ENCODE peak calls at places on chromosome 21, in five cellular contexts. R is neural progenitor cell, T is mammary epithelial cell, K is A549, G is fibroblast of lung. P is an unnamed sample.

GRCh38 chr21:41636636-41637625 is 129.0 kb upstream of the TMPRSS2 start:
- DNase-seq in G (no peak), T (no peak), K (no peak), R (no peak), P (no peak)

GRCh38 chr21:40210251-40210650 is 343.0 kb downstream of the PCP4 start:
- DNase-seq in R (no peak), G (no peak), T (no peak), K (no peak), P (no peak)

GRCh38 chr21:42593007-42593814 is 60.2 kb upstream of the PDE9A start:
- DNase-seq in G (peak; percentile 27), R (peak; percentile 90), K (peak; percentile 80), T (peak; percentile 51), P (peak; percentile 80)

GRCh38 chr21:37787456-37787855 is 128.8 kb downstream of the KCNJ6 start:
- DNase-seq in T (peak; percentile 61), G (peak; percentile 96), K (peak; percentile 5), R (no peak), P (no peak)

GRCh38 chr21:16674949-16675348 is 837.9 kb upstream of the CXADR start:
- DNase-seq in R (no peak), K (no peak), T (no peak), G (no peak), P (no peak)

GRCh38 chr21:37455504-37455911 is 88.9 kb downstream of the DYRK1A start:
- DNase-seq in T (no peak), G (no peak), K (no peak), R (no peak), P (no peak)

GRCh38 chr21:36134820-36135390 is at the start of gene CBR3:
- DNase-seq in G (peak; percentile 74), K (peak; percentile 45), R (peak; percentile 48), T (no peak), P (no peak)

GRCh38 chr21:37429356-37429755 is 62.8 kb downstream of the DYRK1A start:
- DNase-seq in K (no peak), T (no peak), R (no peak), G (no peak), P (no peak)

GRCh38 chr21:41961282-41961701 is 7.5 kb upstream of the C2CD2 start:
- DNase-seq in R (no peak), K (no peak), T (no peak), G (peak; percentile 80), P (no peak)

GRCh38 chr21:37060296-37060695 is 12.6 kb downstream of the PIGP start:
- DNase-seq in G (peak; percentile 96), R (peak; percentile 76), K (peak; percentile 78), T (peak; percentile 90), P (peak; percentile 26)

GRCh38 chr21:45114475-45114874 is 40.1 kb downstream of the ADARB1 start:
- DNase-seq in K (no peak), G (no peak), T (no peak), R (no peak), P (no peak)

GRCh38 chr21:42649122-42650032 is 4.0 kb upstream of the PDE9A start:
- DNase-seq in R (no peak), K (no peak), G (no peak), T (no peak), P (no peak)

GRCh38 chr21:27196651-27197050 is 229.8 kb upstream of the ADAMTS5 start:
- DNase-seq in K (no peak), T (no peak), R (no peak), G (no peak), P (no peak)

GRCh38 chr21:41663805-41664788 is 102.8 kb downstream of the RIPK4 start:
- DNase-seq in T (no peak), G (peak; percentile 27), K (no peak), R (peak; percentile 33), P (no peak)

GRCh38 chr21:21003701-21004100 is 5.5 kb downstream of the NCAM2 start:
- DNase-seq in G (peak; percentile 23), R (peak; percentile 56), T (no peak), K (no peak), P (peak; percentile 1)

GRCh38 chr21:46126321-46127238 is 28.7 kb downstream of the COL6A2 start:
- DNase-seq in T (no peak), K (no peak), R (no peak), G (no peak), P (no peak)
- H3K4me1 ChIP-seq in T (no peaks in the 10 kb centered on the region), K (no peaks in the 10 kb centered on the region), R (peaks cover 9% of the 10 kb centered on the region), G (no peaks in the 10 kb centered on the region), P (no peaks in the 10 kb centered on the region)

DNA sequence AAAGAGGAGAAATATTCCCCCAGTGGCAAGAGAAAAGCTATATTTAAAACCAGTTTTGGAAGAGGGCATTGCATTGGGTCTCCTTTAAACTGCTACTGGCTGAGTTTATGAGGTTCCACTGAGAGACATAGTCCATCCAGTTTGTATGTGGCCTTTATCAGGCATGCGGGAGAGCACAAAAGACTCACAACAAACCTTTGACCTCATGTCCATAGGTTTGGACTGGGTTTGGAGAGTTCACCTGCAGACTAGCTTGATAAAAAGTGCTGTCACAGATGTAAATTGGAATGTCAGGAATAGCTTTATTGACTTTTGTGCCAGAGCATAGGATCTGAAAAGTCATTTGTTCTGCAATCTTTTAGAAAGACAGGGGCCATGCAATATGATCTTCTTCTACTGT is 131.0 kb upstream of the NRIP1 start:
- DNase-seq in R (no peak), G (no peak), T (no peak), K (no peak), P (no peak)
- H3K4me2 ChIP-seq in R (no peak overlapping the region), G (no peak overlapping the region), T (no peak overlapping the region), K (no peak overlapping the region), P (no peak overlapping the region)

GRCh38 chr21:34881894-34882371 is 167.2 kb downstream of the RUNX1 start:
- DNase-seq in T (peak; percentile 82), R (no peak), K (no peak), G (peak; percentile 91), P (no peak)
- H3K4me1 ChIP-seq in T (peaks cover 32% of the 10 kb centered on the region), R (peaks cover 14% of the 10 kb centered on the region), K (peaks cover 65% of the 10 kb centered on the region), G (peaks cover 15% of the 10 kb centered on the region), P (peaks cover 24% of the 10 kb centered on the region)

GRCh38 chr21:32155226-32155625 is 123.6 kb downstream of the MIS18A start:
- DNase-seq in T (no peak), R (no peak), K (no peak), G (no peak), P (no peak)
- H3K4me2 ChIP-seq in T (no peak overlapping the region), R (no peak overlapping the region), K (no peak overlapping the region), G (no peak overlapping the region), P (no peak overlapping the region)

DNA sequence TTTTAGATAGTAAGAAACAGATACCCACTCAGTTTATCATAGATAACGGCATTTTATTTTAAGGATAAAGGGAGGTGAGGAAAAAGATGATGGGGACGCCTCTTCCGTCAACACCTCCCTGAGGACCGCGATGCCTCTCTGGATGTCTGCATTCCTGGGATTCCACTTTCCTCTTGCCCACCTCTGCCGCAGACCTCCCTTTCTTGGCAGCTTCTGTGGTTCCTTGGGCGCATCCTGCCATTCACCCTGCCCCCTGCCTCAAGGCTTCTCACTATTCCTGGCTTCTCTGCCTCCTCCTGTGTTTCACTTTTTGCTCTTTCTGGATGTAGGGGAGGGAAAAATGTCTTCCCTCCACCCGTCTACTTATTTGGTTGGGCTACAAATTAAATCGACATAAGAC is 19.9 kb downstream of the HUNK start:
- DNase-seq in T (no peak), G (no peak), R (peak; percentile 36), K (no peak), P (no peak)
- H3K4me1 ChIP-seq in T (no peaks in the 10 kb centered on the region), G (no peaks in the 10 kb centered on the region), R (peaks cover 26% of the 10 kb centered on the region), K (peaks cover 33% of the 10 kb centered on the region), P (no peaks in the 10 kb centered on the region)

GRCh38 chr21:44054710-44055109 is 42.6 kb downstream of the TRAPPC10 start:
- DNase-seq in K (no peak), T (no peak), G (peak; percentile 78), R (no peak), P (no peak)
- H3K4me2 ChIP-seq in K (no peak overlapping the region), T (no peak overlapping the region), G (no peak overlapping the region), R (no peak overlapping the region), P (no peak overlapping the region)

GRCh38 chr21:29185633-29186032 is 55.2 kb downstream of the MAP3K7CL start:
- DNase-seq in G (no peak), K (no peak), R (no peak), T (no peak), P (no peak)
- H3K4me1 ChIP-seq in G (peaks cover 12% of the 10 kb centered on the region), K (peaks cover 51% of the 10 kb centered on the region), R (no peaks in the 10 kb centered on the region), T (peaks cover 47% of the 10 kb centered on the region), P (no peaks in the 10 kb centered on the region)

P was measured in OCI-LY7.